ENCODE peak calls at places on chromosomes 2 and 18, in six cellular contexts. I is ACHN; H is EL; N is activated T-cell treated with anti-CD3 and anti-CD28 coated beads for 1 hour; S is ELR; O is stimulated activated naive CD4-positive, alpha-beta T cell. Y is an unnamed sample.

GRCh38 chr2:61210332-61210981 is 48.5 kb downstream of the C2orf74 start:
- DNase-seq in I (no peak), O (no peak), S (peak; percentile 77), H (peak; percentile 80), N (no peak), Y (no peak)

GRCh38 chr18:75654928-75655745 is 227.6 kb upstream of the SMIM21 start:
- DNase-seq in H (no peak), O (no peak), I (no peak), S (no peak), N (no peak), Y (no peak)

GRCh38 chr2:61885896-61886603 is 2.4 kb downstream of the CCT4 start:
- DNase-seq in H (no peak), I (no peak), O (no peak), S (no peak), N (no peak), Y (no peak)

GRCh38 chr2:120432976-120433815 is 87.3 kb downstream of the INHBB start:
- DNase-seq in O (no peak), S (no peak), H (no peak), I (no peak), N (no peak), Y (no peak)

GRCh38 chr2:43367014-43367782 is 140.8 kb upstream of the ZFP36L2 start:
- DNase-seq in I (no peak), H (no peak), S (no peak), N (no peak), O (no peak), Y (no peak)

GRCh38 chr2:191045141-191045540 is 31.2 kb upstream of the STAT1 start:
- DNase-seq in I (no peak), S (no peak), N (no peak), H (peak; percentile 43), O (no peak), Y (no peak)

GRCh38 chr2:7882296-7882695 is 799.6 kb upstream of the ID2 start:
- DNase-seq in N (no peak), S (no peak), H (no peak), I (no peak), O (no peak), Y (no peak)

GRCh38 chr2:109421101-109421500 is 192.7 kb downstream of the SEPTIN10 start:
- DNase-seq in N (no peak), S (no peak), H (no peak), I (no peak), O (no peak), Y (no peak)

GRCh38 chr18:63155910-63156773 is 163.4 kb downstream of the BCL2 start:
- DNase-seq in I (no peak), N (no peak), O (no peak), H (no peak), S (no peak), Y (no peak)

GRCh38 chr2:206784559-206785353 is 19.4 kb downstream of the FASTKD2 start:
- DNase-seq in N (no peak), I (no peak), O (no peak), S (no peak), H (no peak), Y (no peak)

GRCh38 chr2:75602724-75603342 is 42.1 kb upstream of the EVA1A start:
- DNase-seq in H (peak; percentile 91), O (no peak), S (peak; percentile 96), I (peak; percentile 68), N (no peak), Y (no peak)

GRCh38 chr2:152466041-152466440 is 131.1 kb downstream of the FMNL2 start:
- DNase-seq in S (peak; percentile 57), N (no peak), I (peak; percentile 72), H (peak; percentile 24), O (no peak), Y (no peak)

GRCh38 chr2:226873051-226873620 is 37.3 kb downstream of the RHBDD1 start:
- DNase-seq in N (no peak), I (no peak), H (peak; percentile 75), S (peak; percentile 75), O (no peak), Y (no peak)

GRCh38 chr2:66577331-66578041 is 142.6 kb downstream of the MEIS1 start:
- DNase-seq in O (no peak), S (no peak), I (no peak), H (peak; percentile 31), N (no peak), Y (peak; percentile 20)

GRCh38 chr2:31729065-31729439 is 148.3 kb upstream of the SRD5A2 start:
- DNase-seq in I (no peak), O (no peak), S (no peak), H (no peak), N (no peak), Y (no peak)

GRCh38 chr2:239208470-239209180 is 192.2 kb downstream of the HDAC4 start:
- DNase-seq in S (no peak), O (no peak), I (no peak), H (no peak), N (no peak), Y (no peak)

GRCh38 chr18:56240405-56240804 is 398.0 kb downstream of the TXNL1 start:
- DNase-seq in I (no peak), S (peak; percentile 17), O (no peak), N (no peak), H (peak; percentile 39), Y (no peak)

GRCh38 chr18:48634975-48635374 is 96.1 kb downstream of the CTIF start:
- DNase-seq in I (no peak), O (no peak), N (no peak), H (no peak), S (no peak), Y (no peak)

GRCh38 chr2:219252900-219253752 is at the start of gene TUBA4B:
- DNase-seq in I (peak; percentile 56), H (peak; percentile 37), S (peak; percentile 56), O (peak; percentile 64), N (no peak), Y (no peak)